ENCODE peak calls at places on chromosomes 5 and 9, in seven cellular contexts. R, A, D, G, X, U and B are unnamed samples.

GRCh38 chr5:110790673-110791072 is 51.9 kb downstream of the SLC25A46 start:
- DNase-seq in G (no peak), A (no peak), R (no peak), U (peak; percentile 32), X (no peak), D (peak; percentile 82), B (no peak)

GRCh38 chr5:98309785-98310566 is 463.5 kb upstream of the RGMB start:
- DNase-seq in R (no peak), U (peak; percentile 100), G (no peak), A (no peak), D (peak; percentile 100), X (no peak), B (no peak)

GRCh38 chr9:91500509-91501011 is 76.9 kb upstream of the NFIL3 start:
- DNase-seq in A (no peak), U (peak; percentile 84), X (no peak), G (no peak), R (no peak), D (peak; percentile 88), B (no peak)

GRCh38 chr5:80034962-80035821 is at the start of gene THBS4:
- DNase-seq in X (no peak), D (no peak), R (no peak), U (no peak), G (no peak), A (no peak), B (no peak)

GRCh38 chr5:343461-344401 is 22.2 kb downstream of the AHRR start:
- DNase-seq in A (peak; percentile 37), G (peak; percentile 65), U (peak; percentile 83), X (no peak), D (peak; percentile 52), R (peak; percentile 83), B (no peak)

GRCh38 chr9:106052735-106053134 is 358.4 kb downstream of the TMEM38B start:
- DNase-seq in G (no peak), D (no peak), R (no peak), X (no peak), A (no peak), U (no peak), B (no peak)

GRCh38 chr5:102823441-102823874 is 68.4 kb downstream of the PAM start:
- DNase-seq in A (no peak), U (peak; percentile 86), G (no peak), X (no peak), R (no peak), D (peak; percentile 68), B (no peak)

GRCh38 chr9:134690946-134691694 is 49.5 kb downstream of the COL5A1 start:
- DNase-seq in A (no peak), R (peak; percentile 54), D (peak; percentile 71), U (peak; percentile 96), G (no peak), X (no peak), B (peak; percentile 23)

GRCh38 chr5:137316346-137316736 is 182.8 kb downstream of the SPOCK1 start:
- DNase-seq in U (peak; percentile 45), A (no peak), R (no peak), G (no peak), X (no peak), D (peak; percentile 29), B (no peak)

GRCh38 chr9:124975131-124975530 is 34.2 kb upstream of the GOLGA1 start:
- DNase-seq in X (no peak), U (peak; percentile 61), D (peak; percentile 19), G (no peak), R (no peak), A (no peak), B (no peak)

GRCh38 chr5:54985301-54986268 is at the start of gene ESM1:
- DNase-seq in D (peak; percentile 85), X (no peak), A (no peak), U (peak; percentile 79), G (no peak), R (no peak), B (no peak)

GRCh38 chr9:94656190-94656589 is 16.9 kb upstream of the FBP1 start:
- DNase-seq in U (no peak), A (peak; percentile 11), D (no peak), R (no peak), X (no peak), G (peak; percentile 63), B (peak; percentile 52)

GRCh38 chr9:89178162-89179120 is at the start of gene SHC3:
- DNase-seq in R (no peak), A (no peak), D (peak; percentile 58), G (no peak), X (no peak), U (peak; percentile 34), B (peak; percentile 76)